ENCODE peak calls at places on chromosomes 13 and 19, in five cellular contexts. H is stimulated activated CD4-positive, alpha-beta T cell treated with anti-CD3 and anti-CD28 coated beads, Interleukin-4, amount 100 ng/mL, for 1 hour; C is putamen; Q is stomach; O is NCI-H1417. V is an unnamed sample.

GRCh38 chr13:46121033-46121432 is 16.2 kb upstream of the CPB2 start:
- DNase-seq in H (no peak), C (no peak), Q (no peak), O (no peak), V (no peak)

GRCh38 chr19:55461259-55461973 is at the start of gene ISOC2:
- DNase-seq in H (peak), C (peak), Q (peak), O (peak), V (peak)

GRCh38 chr19:48636859-48637448 is at the start of gene DBP:
- DNase-seq in H (no peak), C (no peak), Q (peak), O (peak), V (no peak)

GRCh38 chr13:98033277-98034247 is 80.1 kb downstream of the IPO5 start:
- DNase-seq in H (no peak), C (peak), Q (no peak), O (peak), V (no peak)

GRCh38 chr13:111966969-111967368 is 100.0 kb upstream of the SOX1 start:
- DNase-seq in H (no peak), C (no peak), Q (no peak), O (no peak), V (no peak)

GRCh38 chr13:97015661-97016350 is 21.5 kb upstream of the OXGR1 start:
- DNase-seq in H (no peak), C (no peak), Q (no peak), O (no peak), V (no peak)

GRCh38 chr13:79384022-79384610 is 21.9 kb downstream of the RBM26 start:
- DNase-seq in H (no peak), C (no peak), Q (no peak), O (no peak), V (no peak)

GRCh38 chr19:15529774-15530372 is 21.5 kb downstream of the CYP4F22 start:
- DNase-seq in H (no peak), C (no peak), Q (peak), O (no peak), V (no peak)

GRCh38 chr13:28707629-28708427 is 10.9 kb downstream of the SLC46A3 start:
- DNase-seq in H (no peak), C (no peak), Q (no peak), O (no peak), V (no peak)